ENCODE peak calls at places on chromosomes 11 and 22, in four cellular contexts. C is stimulated activated CD4-positive, alpha-beta T cell treated with anti-CD3 and anti-CD28 coated beads, Interleukin-4, amount 100 ng/mL, for 1 hour; R is mesothelial cell of epicardium; N is MV-4-11. D is an unnamed sample.

GRCh38 chr22:33381531-33382406 is 323.6 kb upstream of the SYN3 start:
- DNase-seq in C (no peak), R (no peak), N (no peak), D (no peak)

GRCh38 chr11:112315057-112315720 is 54.5 kb upstream of the PLET1 start:
- DNase-seq in C (no peak), R (no peak), N (no peak), D (no peak)

GRCh38 chr22:29629382-29630179 is 26.1 kb downstream of the NF2 start:
- DNase-seq in C (no peak), R (no peak), N (no peak), D (peak; percentile 81)

GRCh38 chr11:93905384-93905783 is 55.0 kb upstream of the VSTM5 start:
- DNase-seq in C (no peak), R (no peak), N (no peak), D (no peak)

GRCh38 chr11:13284776-13285588 is 7.4 kb downstream of the BMAL1 start:
- DNase-seq in C (no peak), R (no peak), N (no peak), D (no peak)

GRCh38 chr22:17436382-17436951 is 67.2 kb downstream of the CECR2 start:
- DNase-seq in C (no peak), R (no peak), N (peak; percentile 34), D (no peak)

GRCh38 chr11:27347361-27347760 is 15.7 kb downstream of the CCDC34 start:
- DNase-seq in C (no peak), R (no peak), N (no peak), D (no peak)

GRCh38 chr11:35337136-35337918 is 82.0 kb downstream of the SLC1A2 start:
- DNase-seq in C (no peak), R (no peak), N (peak; percentile 88), D (no peak)

D was measured in OCI-M1.